ENCODE peak calls at places on chromosomes 1 and 21, in ten cellular contexts. M, S, E, T, F, O, K, Q, W and J are unnamed samples.
A peak's percentile ranks its signal among the peaks of the same experiment; 100 is the strongest.

GRCh38 chr1:186745531-186746146 is 65.4 kb upstream of the PTGS2 start:
- DNase-seq in E (no peak), O (no peak), K (no peak), T (no peak), S (no peak), W (no peak), Q (no peak), M (no peak), F (no peak), J (no peak)

GRCh38 chr1:168110896-168111545 is 25.7 kb downstream of the GPR161 start:
- DNase-seq in K (no peak), O (no peak), E (no peak), F (no peak), W (no peak), Q (no peak), M (no peak), T (no peak), S (no peak), J (no peak)

GRCh38 chr21:33973268-33973667 is 57.7 kb upstream of the ATP5PO start:
- DNase-seq in F (no peak), M (no peak), K (no peak), O (no peak), E (no peak), S (no peak), W (no peak), Q (no peak), T (no peak), J (no peak)

GRCh38 chr1:58919986-58920376 is 136.1 kb upstream of the JUN start:
- DNase-seq in O (no peak), W (no peak), K (no peak), Q (no peak), E (no peak), F (no peak), M (no peak), S (no peak), T (no peak), J (no peak)

GRCh38 chr21:43971201-43971991 is 40.7 kb upstream of the TRAPPC10 start:
- DNase-seq in Q (no peak), F (no peak), M (no peak), O (no peak), E (no peak), W (no peak), T (no peak), S (no peak), K (no peak), J (no peak)

GRCh38 chr1:221856188-221857093 is 114.6 kb upstream of the DUSP10 start:
- DNase-seq in K (no peak), Q (no peak), S (no peak), M (no peak), W (peak; percentile 42), F (no peak), T (no peak), E (no peak), O (no peak), J (no peak)

GRCh38 chr1:203173566-203173965 is 2.1 kb downstream of the MYBPH start:
- DNase-seq in M (no peak), Q (no peak), T (no peak), O (no peak), E (peak; percentile 55), W (no peak), S (no peak), F (no peak), K (no peak), J (no peak)

GRCh38 chr21:40618216-40618615 is 228.7 kb downstream of the DSCAM start:
- DNase-seq in K (no peak), Q (no peak), O (no peak), T (no peak), S (no peak), M (no peak), W (no peak), F (no peak), E (no peak), J (no peak)

GRCh38 chr1:200925821-200926220 is 31.1 kb downstream of the INAVA start:
- DNase-seq in W (peak; percentile 79), M (no peak), Q (no peak), K (no peak), E (no peak), O (no peak), S (no peak), T (no peak), F (no peak), J (no peak)

GRCh38 chr1:44805311-44806024 is 1.7 kb downstream of the DYNLT4 start:
- DNase-seq in M (no peak), E (no peak), F (no peak), K (no peak), W (no peak), Q (no peak), O (no peak), T (no peak), S (no peak), J (no peak)

GRCh38 chr1:57072775-57073174 is 107.0 kb upstream of the C8B start:
- DNase-seq in K (no peak), T (no peak), Q (no peak), W (no peak), M (no peak), F (no peak), S (no peak), E (no peak), O (no peak), J (no peak)

GRCh38 chr1:71047635-71048607 is at the start of gene PTGER3:
- DNase-seq in Q (peak; percentile 53), E (peak; percentile 23), K (peak; percentile 45), F (no peak), M (no peak), O (no peak), W (peak; percentile 6), T (peak; percentile 28), S (peak; percentile 86), J (peak; percentile 57)

GRCh38 chr1:1178794-1179331 is 5.2 kb downstream of the TTLL10 start:
- DNase-seq in Q (peak; percentile 3), T (no peak), W (no peak), K (no peak), F (no peak), S (no peak), M (no peak), O (no peak), E (no peak), J (no peak)

GRCh38 chr1:116677474-116678062 is 10.0 kb upstream of the IGSF3 start:
- DNase-seq in W (no peak), S (no peak), F (no peak), T (no peak), Q (no peak), M (no peak), O (no peak), E (no peak), K (no peak), J (no peak)

GRCh38 chr1:36540056-36540455 is 57.3 kb upstream of the CSF3R start:
- DNase-seq in T (no peak), K (no peak), Q (no peak), S (no peak), F (no peak), E (no peak), O (no peak), W (no peak), M (no peak), J (no peak)

GRCh38 chr1:78472851-78473496 is 17.8 kb upstream of the PTGFR start:
- DNase-seq in K (no peak), O (no peak), E (no peak), Q (no peak), T (no peak), W (no peak), M (no peak), S (no peak), F (no peak), J (no peak)

GRCh38 chr1:36207339-36207738 is 16.9 kb upstream of the THRAP3 start:
- DNase-seq in M (no peak), T (no peak), Q (no peak), E (peak; percentile 44), W (no peak), S (no peak), K (no peak), O (no peak), F (no peak), J (no peak)

GRCh38 chr21:33478858-33479678 is 706 bp downstream of the TMEM50B start:
- DNase-seq in E (peak; percentile 52), M (no peak), Q (peak; percentile 43), O (no peak), T (peak; percentile 28), F (no peak), W (peak; percentile 14), S (peak; percentile 55), K (no peak), J (peak; percentile 47)

GRCh38 chr1:6110326-6110725 is 64.6 kb downstream of the KCNAB2 start:
- DNase-seq in S (no peak), F (no peak), E (no peak), Q (no peak), W (no peak), T (no peak), O (no peak), M (no peak), K (no peak), J (peak; percentile 8)

GRCh38 chr1:237327061-237327460 is 285.1 kb downstream of the RYR2 start:
- DNase-seq in O (no peak), K (no peak), E (no peak), W (peak; percentile 9), F (no peak), Q (no peak), T (no peak), M (no peak), S (no peak), J (no peak)

GRCh38 chr1:220287129-220287528 is 14.9 kb upstream of the RAB3GAP2 start:
- DNase-seq in F (no peak), W (no peak), E (no peak), O (no peak), Q (no peak), T (no peak), M (no peak), S (no peak), K (no peak), J (no peak)

GRCh38 chr1:67626495-67627235 is 58.3 kb upstream of the GADD45A start:
- DNase-seq in O (no peak), F (peak; percentile 41), Q (no peak), M (peak; percentile 76), S (no peak), K (no peak), T (no peak), E (no peak), W (peak; percentile 79), J (no peak)

GRCh38 chr1:243390315-243390875 is 134.6 kb downstream of the SDCCAG8 start:
- DNase-seq in K (no peak), S (no peak), Q (no peak), E (no peak), F (no peak), M (no peak), O (no peak), W (no peak), T (no peak), J (no peak)

GRCh38 chr1:222441006-222441620 is 106.8 kb downstream of the HHIPL2 start:
- DNase-seq in O (no peak), Q (no peak), E (no peak), K (no peak), S (peak; percentile 64), F (no peak), M (no peak), W (peak; percentile 36), T (no peak), J (no peak)

GRCh38 chr1:41700986-41701535 is 216.6 kb upstream of the EDN2 start:
- DNase-seq in F (no peak), Q (no peak), W (no peak), S (no peak), E (no peak), T (no peak), O (no peak), M (no peak), K (no peak), J (no peak)

GRCh38 chr1:30191154-30191702 is 532.2 kb downstream of the MATN1 start:
- DNase-seq in E (no peak), F (peak; percentile 10), K (no peak), S (no peak), W (peak; percentile 75), M (peak; percentile 78), Q (no peak), T (no peak), O (no peak), J (no peak)

GRCh38 chr1:192530254-192530653 is 45.3 kb upstream of the RGS1 start:
- DNase-seq in T (no peak), O (no peak), M (no peak), Q (no peak), S (no peak), E (no peak), K (no peak), F (no peak), W (peak; percentile 38), J (no peak)

GRCh38 chr1:11152755-11153154 is 36.4 kb upstream of the ANGPTL7 start:
- DNase-seq in Q (no peak), S (no peak), W (no peak), O (no peak), T (no peak), F (no peak), E (no peak), M (no peak), K (no peak), J (no peak)